ENCODE peak calls at places on chromosomes 6 and 20, in four cellular contexts. One of them, this sample, is unnamed.

GRCh38 chr20:11035211-11035610 is 361.4 kb upstream of the JAG1 start:
- DNase-seq in mammary epithelial cell: peak
- DNase-seq in HCT116: no peak
- DNase-seq in HFFc6: no peak
- DNase-seq in this sample: no peak

GRCh38 chr20:53517146-53517545 is 76.5 kb downstream of the ZNF217 start:
- DNase-seq in mammary epithelial cell: no peak
- DNase-seq in HCT116: no peak
- DNase-seq in HFFc6: no peak
- DNase-seq in this sample: no peak

GRCh38 chr6:155980680-155981079 is 525.0 kb upstream of the NOX3 start:
- DNase-seq in mammary epithelial cell: no peak
- DNase-seq in HCT116: no peak
- DNase-seq in HFFc6: no peak
- DNase-seq in this sample: no peak

GRCh38 chr20:52943185-52943841 is 28.8 kb upstream of the TSHZ2 start:
- DNase-seq in mammary epithelial cell: peak
- DNase-seq in HCT116: no peak
- DNase-seq in HFFc6: no peak
- DNase-seq in this sample: no peak

GRCh38 chr6:41177695-41178094 is 14.8 kb upstream of the TREM2 start:
- DNase-seq in mammary epithelial cell: no peak
- DNase-seq in HCT116: no peak
- DNase-seq in HFFc6: no peak
- DNase-seq in this sample: no peak

GRCh38 chr6:13712485-13712990 is 903 bp upstream of the RANBP9 start:
- DNase-seq in mammary epithelial cell: no peak
- DNase-seq in HCT116: no peak
- DNase-seq in HFFc6: no peak
- DNase-seq in this sample: no peak

GRCh38 chr6:151806757-151807512 is 547 bp upstream of the ESR1 start:
- DNase-seq in mammary epithelial cell: no peak
- DNase-seq in HCT116: no peak
- DNase-seq in HFFc6: no peak
- DNase-seq in this sample: no peak

GRCh38 chr6:71810880-71811279 is 75.5 kb upstream of the RIMS1 start:
- DNase-seq in mammary epithelial cell: no peak
- DNase-seq in HCT116: no peak
- DNase-seq in HFFc6: no peak
- DNase-seq in this sample: no peak

GRCh38 chr6:146127447-146128215 is 98.8 kb downstream of the GRM1 start:
- DNase-seq in mammary epithelial cell: no peak
- DNase-seq in HCT116: no peak
- DNase-seq in HFFc6: no peak
- DNase-seq in this sample: no peak

GRCh38 chr20:12287575-12287974 is 369.9 kb downstream of the BTBD3 start:
- DNase-seq in mammary epithelial cell: peak
- DNase-seq in HCT116: no peak
- DNase-seq in HFFc6: no peak
- DNase-seq in this sample: no peak

GRCh38 chr20:23399568-23400241 is 21.6 kb downstream of the NAPB start:
- DNase-seq in mammary epithelial cell: peak
- DNase-seq in HCT116: no peak
- DNase-seq in HFFc6: peak
- DNase-seq in this sample: no peak

GRCh38 chr6:34953084-34954025 is 64.3 kb downstream of the ANKS1A start:
- DNase-seq in mammary epithelial cell: peak
- DNase-seq in HCT116: peak
- DNase-seq in HFFc6: peak
- DNase-seq in this sample: peak

GRCh38 chr6:68233623-68234022 is 401.5 kb upstream of the ADGRB3 start:
- DNase-seq in mammary epithelial cell: no peak
- DNase-seq in HCT116: no peak
- DNase-seq in HFFc6: no peak
- DNase-seq in this sample: no peak

GRCh38 chr20:19211661-19212523 is 550 bp upstream of the SLC24A3 start:
- DNase-seq in mammary epithelial cell: no peak
- DNase-seq in HCT116: no peak
- DNase-seq in HFFc6: no peak
- DNase-seq in this sample: no peak

GRCh38 chr20:53074811-53075314 is 102.7 kb downstream of the TSHZ2 start:
- DNase-seq in mammary epithelial cell: peak
- DNase-seq in HCT116: no peak
- DNase-seq in HFFc6: no peak
- DNase-seq in this sample: no peak

GRCh38 chr6:42118162-42119001 is 24.0 kb downstream of the C6orf132 start:
- DNase-seq in mammary epithelial cell: peak
- DNase-seq in HCT116: no peak
- DNase-seq in HFFc6: no peak
- DNase-seq in this sample: no peak

GRCh38 chr6:152167639-152168603 is 360.4 kb downstream of the ESR1 start:
- DNase-seq in mammary epithelial cell: no peak
- DNase-seq in HCT116: no peak
- DNase-seq in HFFc6: no peak
- DNase-seq in this sample: no peak

GRCh38 chr20:35329435-35330139 is 37.4 kb upstream of the FAM83C start:
- DNase-seq in mammary epithelial cell: peak
- DNase-seq in HCT116: no peak
- DNase-seq in HFFc6: no peak
- DNase-seq in this sample: no peak

GRCh38 chr20:2460752-2461424 is 9.7 kb downstream of the SNRPB start:
- DNase-seq in mammary epithelial cell: no peak
- DNase-seq in HCT116: no peak
- DNase-seq in HFFc6: no peak
- DNase-seq in this sample: no peak

GRCh38 chr6:33694401-33694931 is 17.0 kb downstream of the UQCC2 start:
- DNase-seq in mammary epithelial cell: peak
- DNase-seq in HCT116: no peak
- DNase-seq in HFFc6: peak
- DNase-seq in this sample: peak

GRCh38 chr6:100850174-100850573 is 31.0 kb downstream of the ASCC3 start:
- DNase-seq in mammary epithelial cell: no peak
- DNase-seq in HCT116: no peak
- DNase-seq in HFFc6: no peak
- DNase-seq in this sample: no peak

GRCh38 chr6:169923468-169924464 is 172.3 kb downstream of the ERMARD start:
- DNase-seq in mammary epithelial cell: no peak
- DNase-seq in HCT116: no peak
- DNase-seq in HFFc6: no peak
- DNase-seq in this sample: no peak

GRCh38 chr6:44451803-44452690 is 64.5 kb downstream of the CDC5L start:
- DNase-seq in mammary epithelial cell: no peak
- DNase-seq in HCT116: no peak
- DNase-seq in HFFc6: no peak
- DNase-seq in this sample: no peak

GRCh38 chr20:6924681-6925080 is 157.2 kb downstream of the BMP2 start:
- DNase-seq in mammary epithelial cell: peak
- DNase-seq in HCT116: no peak
- DNase-seq in HFFc6: no peak
- DNase-seq in this sample: no peak

GRCh38 chr20:63453029-63453523 is 19.4 kb downstream of the KCNQ2 start:
- DNase-seq in mammary epithelial cell: no peak
- DNase-seq in HCT116: no peak
- DNase-seq in HFFc6: no peak
- DNase-seq in this sample: no peak

GRCh38 chr6:129501401-129502051 is 208.5 kb downstream of the ARHGAP18 start:
- DNase-seq in mammary epithelial cell: peak
- DNase-seq in HCT116: peak
- DNase-seq in HFFc6: peak
- DNase-seq in this sample: peak

GRCh38 chr6:31356946-31357466 is at the start of gene HLA-B:
- DNase-seq in mammary epithelial cell: peak
- DNase-seq in HCT116: peak
- DNase-seq in HFFc6: peak
- DNase-seq in this sample: peak

DNA sequence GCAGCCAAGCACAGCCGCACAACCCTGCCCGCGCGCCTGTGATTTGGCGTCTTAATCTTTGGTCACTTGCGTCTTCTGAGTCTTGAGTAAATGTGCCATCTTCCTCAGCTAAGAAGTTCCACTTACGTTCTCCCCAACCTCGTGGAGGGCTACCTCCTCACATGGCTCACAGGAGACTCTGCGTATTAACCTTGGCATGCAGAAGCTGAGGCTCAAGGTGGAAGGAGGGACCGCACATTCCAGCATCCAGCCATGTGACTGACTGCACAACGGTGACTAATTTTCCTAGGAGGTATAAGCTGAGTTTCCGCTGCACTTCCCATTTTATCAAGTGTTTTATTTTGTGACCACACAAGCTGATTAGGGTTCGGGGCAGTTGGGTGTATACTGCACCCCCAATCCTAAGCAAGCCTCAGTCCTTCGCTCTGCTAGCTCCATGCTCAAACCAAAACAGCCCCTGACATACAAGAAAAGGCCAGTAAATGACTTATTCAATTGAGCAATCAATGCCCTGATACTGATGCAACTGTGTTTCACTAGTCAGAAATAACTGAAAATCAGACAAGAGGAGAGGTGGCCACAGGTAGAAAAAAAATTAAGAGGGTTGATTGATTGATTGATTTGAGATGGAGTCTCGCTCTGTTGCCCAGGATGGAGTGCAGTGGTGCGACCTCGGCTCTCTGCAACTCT is 7.0 kb downstream of the BEND3 start:
- DNase-seq in mammary epithelial cell: no peak
- DNase-seq in HCT116: no peak
- DNase-seq in HFFc6: no peak
- DNase-seq in this sample: no peak
- TF ChIP-seq CTCF in mammary epithelial cell: no peak
- TF ChIP-seq CTCF in HCT116: no peak
- TF ChIP-seq CTCF in HFFc6: no peak
- TF ChIP-seq CTCF in this sample: no peak

DNA sequence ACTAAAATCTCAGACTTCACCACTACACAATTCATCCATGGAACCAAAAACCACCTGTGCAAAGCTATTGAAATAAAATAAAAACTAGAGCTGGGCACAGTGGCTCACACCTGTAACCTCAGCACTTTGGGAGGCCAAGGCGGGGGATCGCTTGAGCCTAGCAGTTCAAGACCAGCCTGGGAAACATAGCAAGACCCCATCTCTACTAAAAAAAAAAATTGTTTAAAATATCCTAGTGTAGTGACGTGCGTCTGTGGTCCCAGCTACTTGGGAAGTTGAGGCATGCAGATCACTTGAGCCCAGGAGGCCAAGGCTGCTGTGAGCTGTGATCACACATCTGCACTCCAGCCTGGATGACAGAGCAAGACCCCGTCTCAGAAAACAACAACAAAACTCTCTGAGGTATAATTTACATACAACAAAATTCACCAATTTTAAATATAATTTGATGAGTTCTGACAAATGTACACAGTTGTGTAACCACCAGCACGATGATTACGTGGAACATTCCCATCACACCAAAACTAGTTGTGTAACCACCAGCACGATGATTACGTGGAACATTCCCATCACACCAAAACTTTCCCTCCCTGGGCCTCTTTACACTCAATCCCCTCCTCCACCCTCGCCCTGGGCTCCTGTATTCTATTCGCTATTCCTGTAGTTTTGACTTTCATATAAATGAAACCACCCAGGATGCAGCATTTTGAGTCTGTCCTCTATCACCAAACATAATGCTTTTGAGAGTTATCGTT is 107.5 kb downstream of the TAF4 start:
- DNase-seq in mammary epithelial cell: no peak
- DNase-seq in HCT116: no peak
- DNase-seq in HFFc6: no peak
- DNase-seq in this sample: no peak
- TF ChIP-seq CTCF in mammary epithelial cell: no peak
- TF ChIP-seq CTCF in HCT116: no peak
- TF ChIP-seq CTCF in HFFc6: no peak
- TF ChIP-seq CTCF in this sample: no peak

DNA sequence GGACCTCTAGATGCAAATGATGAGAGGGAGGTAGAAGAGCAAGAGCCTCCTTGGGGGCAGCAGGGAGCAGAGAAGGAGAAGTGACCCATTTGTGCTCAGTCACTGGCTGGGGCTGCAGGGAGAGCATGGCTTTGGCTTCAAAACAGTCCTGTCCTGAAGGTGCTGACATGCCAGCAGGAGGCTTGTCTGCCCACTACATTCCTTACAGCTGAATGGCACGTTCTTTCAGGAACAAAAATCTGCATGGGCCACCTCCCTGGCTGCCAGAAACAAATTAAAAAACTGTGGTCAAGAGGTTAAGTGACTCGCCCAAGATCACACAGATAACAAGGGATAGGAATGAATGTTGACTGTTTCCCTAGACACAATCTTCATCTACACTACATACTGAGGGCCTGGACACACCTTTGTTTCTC is 188.8 kb downstream of the HIVEP2 start:
- DNase-seq in mammary epithelial cell: peak
- DNase-seq in HCT116: peak
- DNase-seq in HFFc6: peak
- DNase-seq in this sample: no peak
- TF ChIP-seq CTCF in mammary epithelial cell: no peak
- TF ChIP-seq CTCF in HCT116: peak
- TF ChIP-seq CTCF in HFFc6: peak
- TF ChIP-seq CTCF in this sample: no peak

GRCh38 chr20:36543187-36544133 is 2.1 kb downstream of the MYL9 start:
- DNase-seq in mammary epithelial cell: no peak
- DNase-seq in HCT116: no peak
- DNase-seq in HFFc6: peak
- DNase-seq in this sample: no peak

GRCh38 chr20:36540551-36541211 is 638 bp upstream of the MYL9 start:
- DNase-seq in mammary epithelial cell: no peak
- DNase-seq in HCT116: no peak
- DNase-seq in HFFc6: no peak
- DNase-seq in this sample: no peak

GRCh38 chr20:36541227-36542018 is at the start of gene MYL9:
- DNase-seq in mammary epithelial cell: no peak
- DNase-seq in HCT116: no peak
- DNase-seq in HFFc6: peak
- DNase-seq in this sample: no peak

GRCh38 chr20:36542516-36543186 is 1.3 kb downstream of the MYL9 start:
- DNase-seq in mammary epithelial cell: no peak
- DNase-seq in HCT116: no peak
- DNase-seq in HFFc6: no peak
- DNase-seq in this sample: no peak

DNA sequence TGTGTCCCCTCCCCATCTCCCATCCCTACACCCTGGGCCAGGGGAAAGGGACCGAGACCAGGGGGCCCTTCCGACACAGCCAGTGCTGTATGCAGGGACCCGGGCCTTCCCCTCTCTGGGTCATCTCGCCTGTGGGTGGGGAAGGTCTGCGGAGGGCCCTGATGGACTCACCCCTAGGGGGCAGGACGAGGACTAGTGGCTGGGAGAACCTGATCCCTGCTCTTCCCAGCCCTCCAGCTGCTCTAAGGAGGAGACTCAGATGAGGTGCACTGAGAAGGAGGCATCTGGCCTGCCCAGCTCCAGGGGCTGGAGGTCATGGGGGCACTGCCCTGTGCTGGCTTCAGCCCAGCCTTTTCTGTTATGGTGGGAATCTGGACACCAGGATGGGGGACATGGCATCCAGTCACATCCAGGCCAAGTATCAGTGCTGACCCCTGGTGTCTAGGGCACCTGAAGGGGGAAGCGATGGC is 735 bp downstream of the MYL9 start:
- DNase-seq in mammary epithelial cell: no peak
- DNase-seq in HCT116: peak
- DNase-seq in HFFc6: peak
- DNase-seq in this sample: no peak
- TF ChIP-seq CTCF in mammary epithelial cell: peak
- TF ChIP-seq CTCF in HCT116: peak
- TF ChIP-seq CTCF in HFFc6: peak
- TF ChIP-seq CTCF in this sample: peak